ENCODE peak calls at places on chromosomes 5 and 9, in ten cellular contexts. N is hypothalamus; Z is activated CD4-positive, alpha-beta T cell treated with anti-CD3 and anti-CD28 coated beads for 36 hours; K is left lobe of liver; Q is stimulated activated CD4-positive, alpha-beta T cell treated with anti-CD3 and anti-CD28 coated beads, Interleukin-12 subunit alpha, Interleukin-12 subunit beta, amount 100 ng/mL, for 48 hours; R is heart right ventricle; W is neural crest cell; C is effector memory CD4-positive, alpha-beta T cell; P is ACHN; L is Calu3. X is an unnamed sample.

GRCh38 chr9:127092041-127092608 is 30.3 kb downstream of the ANGPTL2 start:
- DNase-seq in L (no peak), W (no peak), K (no peak), N (no peak), C (no peak), Q (no peak), P (no peak), Z (no peak), R (no peak), X (no peak)

GRCh38 chr5:76838481-76839261 is 11.1 kb upstream of the S100Z start:
- DNase-seq in W (no peak), R (no peak), N (no peak), Q (no peak), C (no peak), K (no peak), L (peak), Z (no peak), P (no peak), X (no peak)

GRCh38 chr9:124410321-124410913 is 4.8 kb downstream of the PSMB7 start:
- DNase-seq in L (no peak), Q (no peak), Z (no peak), R (no peak), K (no peak), P (peak), W (no peak), N (no peak), C (no peak), X (no peak)

GRCh38 chr9:129868571-129869486 is 33.6 kb downstream of the USP20 start:
- DNase-seq in K (peak), P (no peak), Q (peak), C (peak), L (no peak), N (no peak), W (no peak), R (no peak), Z (peak), X (no peak)

GRCh38 chr5:135832941-135833340 is 1.5 kb upstream of the SLC25A48 start:
- DNase-seq in Z (no peak), W (no peak), Q (no peak), R (no peak), N (no peak), C (no peak), L (no peak), K (peak), P (no peak), X (no peak)

GRCh38 chr9:98627291-98627690 is 81.4 kb downstream of the GABBR2 start:
- DNase-seq in K (no peak), N (no peak), R (no peak), W (no peak), C (no peak), Q (no peak), P (no peak), L (no peak), Z (no peak), X (no peak)

GRCh38 chr9:90898229-90898628 is 96.6 kb downstream of the SYK start:
- DNase-seq in N (no peak), C (no peak), Z (no peak), L (no peak), W (no peak), K (no peak), Q (no peak), R (no peak), P (no peak), X (no peak)

GRCh38 chr5:132065951-132066701 is 5.7 kb downstream of the IL3 start:
- DNase-seq in P (no peak), R (no peak), Z (peak), C (no peak), N (no peak), L (no peak), K (no peak), W (no peak), Q (no peak), X (no peak)

GRCh38 chr5:74648835-74649286 is 8.3 kb upstream of the ENC1 start:
- DNase-seq in P (peak), N (no peak), L (peak), K (no peak), R (no peak), C (no peak), W (no peak), Z (peak), Q (no peak), X (no peak)

GRCh38 chr9:32968101-32969011 is 33.1 kb downstream of the APTX start:
- DNase-seq in C (no peak), N (peak), K (no peak), P (peak), R (peak), W (peak), Z (peak), L (peak), Q (peak), X (peak)

GRCh38 chr5:134026521-134027202 is 21.9 kb upstream of the VDAC1 start:
- DNase-seq in Z (peak), N (no peak), Q (peak), P (peak), K (peak), W (no peak), R (peak), C (no peak), L (peak), X (no peak)

GRCh38 chr9:18124760-18125159 is 349.2 kb upstream of the ADAMTSL1 start:
- DNase-seq in C (no peak), L (no peak), P (no peak), Z (no peak), N (no peak), Q (no peak), K (no peak), R (no peak), W (no peak), X (no peak)

GRCh38 chr9:102652471-102652870 is 342.7 kb upstream of the CYLC2 start:
- DNase-seq in P (no peak), W (no peak), Q (no peak), N (no peak), K (no peak), L (no peak), R (no peak), C (no peak), Z (no peak), X (no peak)

GRCh38 chr9:116605904-116606341 is 81.2 kb upstream of the TRIM32 start:
- DNase-seq in Q (no peak), P (no peak), R (peak), C (no peak), W (no peak), Z (no peak), L (no peak), K (no peak), N (no peak), X (no peak)

GRCh38 chr5:14400611-14401010 is 181.0 kb upstream of the OTULINL start:
- DNase-seq in W (no peak), Z (no peak), N (no peak), P (no peak), C (no peak), R (no peak), L (no peak), Q (no peak), K (no peak), X (no peak)

GRCh38 chr5:135565691-135566421 is 12.9 kb downstream of the CXCL14 start:
- DNase-seq in P (peak), Q (peak), Z (peak), L (peak), K (peak), N (no peak), W (peak), C (no peak), R (peak), X (peak)

GRCh38 chr9:70079364-70080103 is 35.9 kb downstream of the MAMDC2 start:
- DNase-seq in L (peak), K (no peak), N (no peak), Z (no peak), Q (no peak), W (no peak), P (no peak), R (no peak), C (no peak), X (no peak)

GRCh38 chr9:22098636-22099332 is 89.7 kb upstream of the CDKN2B start:
- DNase-seq in P (no peak), K (no peak), W (no peak), Z (no peak), C (no peak), L (no peak), R (no peak), N (no peak), Q (no peak), X (no peak)

GRCh38 chr9:81389569-81389993 is 299.8 kb downstream of the TLE1 start:
- DNase-seq in N (no peak), C (no peak), L (peak), R (no peak), Q (no peak), Z (no peak), K (no peak), W (no peak), P (peak), X (no peak)

GRCh38 chr9:97536480-97536879 is 35.0 kb downstream of the TMOD1 start:
- DNase-seq in C (no peak), W (no peak), R (no peak), Q (no peak), K (no peak), N (no peak), L (no peak), P (no peak), Z (no peak), X (no peak)

GRCh38 chr9:23826120-23826629 is at the start of gene ELAVL2:
- DNase-seq in C (peak), P (no peak), R (peak), Z (peak), W (peak), Q (peak), K (peak), L (no peak), N (peak), X (peak)

GRCh38 chr5:103744159-103744558 is 181.6 kb upstream of the NUDT12 start:
- DNase-seq in C (no peak), L (no peak), Q (no peak), K (no peak), N (no peak), P (no peak), W (no peak), R (no peak), Z (no peak), X (no peak)

GRCh38 chr9:613771-614347 is 227.6 kb upstream of the DMRT1 start:
- DNase-seq in Q (peak), K (peak), P (peak), L (peak), W (peak), C (no peak), Z (peak), R (peak), N (no peak), X (peak)

GRCh38 chr9:79757906-79758669 is 186.3 kb downstream of the TLE4 start:
- DNase-seq in L (no peak), R (no peak), Q (no peak), W (no peak), Z (no peak), P (peak), C (no peak), N (no peak), K (no peak), X (no peak)

GRCh38 chr5:143340891-143341685 is 62.4 kb downstream of the NR3C1 start:
- DNase-seq in R (no peak), N (no peak), K (no peak), P (no peak), Q (no peak), W (no peak), Z (no peak), L (no peak), C (no peak), X (no peak)

GRCh38 chr9:90103771-90104170 is 499.0 kb downstream of the GADD45G start:
- DNase-seq in N (no peak), K (no peak), Q (no peak), Z (no peak), L (no peak), P (no peak), W (no peak), C (no peak), R (no peak), X (no peak)

GRCh38 chr5:74324556-74324955 is 316.0 kb downstream of the ENC1 start:
- DNase-seq in Q (no peak), L (no peak), C (no peak), Z (no peak), N (no peak), P (no peak), K (no peak), R (no peak), W (no peak), X (no peak)

X was measured in mesothelial cell of epicardium.